ENCODE peak calls at places on chromosomes 13 and 19, in seven cellular contexts. Q is neuronal stem cell, Z is H1, P is IMR-90, S is trophoblast cell, R is mesenchymal stem cell, H is mesendoderm. O is an unnamed sample. For H3K79me1, the result is how much of the 10 kb centered on the place peaks cover.

GRCh38 chr13:94369862-94370491 is 109.5 kb downstream of the DCT start:
- DNase-seq in Q (no peak), Z (no peak), P (peak), S (no peak), R (peak), H (no peak), O (no peak)

GRCh38 chr19:42313096-42313839 is at the start of gene TMEM145:
- DNase-seq in Q (peak), Z (no peak), P (peak), S (peak), R (peak), H (peak), O (peak)

GRCh38 chr13:103883152-103883551 is 816.9 kb upstream of the SLC10A2 start:
- DNase-seq in Q (peak), Z (peak), P (peak), S (peak), R (peak), H (peak), O (peak)

GRCh38 chr13:79647518-79647917 is 166.6 kb downstream of the NDFIP2 start:
- DNase-seq in Q (no peak), Z (no peak), P (no peak), S (no peak), R (no peak), H (no peak), O (no peak)

GRCh38 chr13:39132286-39132685 is 94.0 kb downstream of the NHLRC3 start:
- DNase-seq in Q (no peak), Z (no peak), P (no peak), S (no peak), R (no peak), H (no peak), O (no peak)

GRCh38 chr13:99382428-99383133 is 75.4 kb upstream of the GPR183 start:
- DNase-seq in Q (no peak), Z (no peak), P (no peak), S (no peak), R (no peak), H (no peak), O (peak)

GRCh38 chr13:28707629-28708427 is 10.9 kb downstream of the SLC46A3 start:
- DNase-seq in Q (no peak), Z (no peak), P (peak), S (peak), R (peak), H (no peak), O (no peak)

GRCh38 chr13:25939961-25940687 is 111.7 kb downstream of the SHISA2 start:
- DNase-seq in Q (no peak), Z (no peak), P (no peak), S (no peak), R (no peak), H (no peak), O (no peak)

GRCh38 chr19:40585677-40586422 is 9.2 kb downstream of the SHKBP1 start:
- DNase-seq in Q (no peak), Z (no peak), P (peak), S (peak), R (no peak), H (no peak), O (no peak)

GRCh38 chr19:52691737-52692136 is 43.1 kb downstream of the ZNF611 start:
- DNase-seq in Q (no peak), Z (no peak), P (no peak), S (no peak), R (no peak), H (peak), O (no peak)

GRCh38 chr13:94454906-94455305 is 24.6 kb downstream of the DCT start:
- DNase-seq in Q (no peak), Z (no peak), P (peak), S (no peak), R (no peak), H (no peak), O (no peak)

GRCh38 chr13:45341799-45342584 is 1.0 kb upstream of the TPT1 start:
- DNase-seq in Q (no peak), Z (no peak), P (no peak), S (peak), R (peak), H (no peak), O (no peak)

GRCh38 chr13:93857126-93857525 is 622.4 kb downstream of the DCT start:
- DNase-seq in Q (no peak), Z (no peak), P (peak), S (no peak), R (no peak), H (no peak), O (no peak)

GRCh38 chr13:97018029-97018819 is 23.9 kb upstream of the OXGR1 start:
- DNase-seq in Q (no peak), Z (no peak), P (peak), S (peak), R (peak), H (peak), O (peak)

GRCh38 chr13:114286808-114287207 is 5.4 kb downstream of the UPF3A start:
- DNase-seq in Q (no peak), Z (no peak), P (peak), S (peak), R (peak), H (peak), O (no peak)

GRCh38 chr13:37457594-37457993 is 141.0 kb downstream of the POSTN start:
- DNase-seq in Q (no peak), Z (no peak), P (peak), S (no peak), R (no peak), H (no peak), O (no peak)

GRCh38 chr19:17409990-17410389 is 4.6 kb upstream of the BST2 start:
- DNase-seq in Q (no peak), Z (no peak), P (no peak), S (no peak), R (no peak), H (no peak), O (no peak)

GRCh38 chr19:8065489-8066261 is 13.1 kb downstream of the CCL25 start:
- DNase-seq in Q (no peak), Z (no peak), P (no peak), S (no peak), R (no peak), H (no peak), O (no peak)

GRCh38 chr19:36257512-36257876 is 42.6 kb downstream of the ZNF146 start:
- DNase-seq in Q (no peak), Z (no peak), P (no peak), S (peak), R (no peak), H (peak), O (no peak)

GRCh38 chr13:109494955-109495354 is 291.4 kb downstream of the IRS2 start:
- DNase-seq in Q (no peak), Z (no peak), P (peak), S (peak), R (peak), H (no peak), O (no peak)

GRCh38 chr13:32264407-32264806 is 50.8 kb downstream of the ZAR1L start:
- DNase-seq in Q (no peak), Z (no peak), P (peak), S (no peak), R (peak), H (no peak), O (no peak)

GRCh38 chr19:10206226-10206873 is 11.6 kb upstream of the DNMT1 start:
- DNase-seq in Q (no peak), Z (no peak), P (peak), S (peak), R (no peak), H (no peak), O (no peak)

GRCh38 chr19:15136234-15136954 is 29.2 kb downstream of the SYDE1 start:
- DNase-seq in Q (no peak), Z (no peak), P (peak), S (peak), R (peak), H (no peak), O (no peak)

GRCh38 chr13:80237646-80238045 is 103.3 kb downstream of the SPRY2 start:
- DNase-seq in Q (no peak), Z (no peak), P (peak), S (peak), R (peak), H (no peak), O (no peak)

GRCh38 chr19:40800997-40801377 is 2.0 kb downstream of the EGLN2 start:
- DNase-seq in Q (no peak), Z (no peak), P (no peak), S (no peak), R (no peak), H (no peak), O (no peak)

GRCh38 chr13:113929628-113930615 is 44.0 kb downstream of the C13orf46 start:
- DNase-seq in Q (no peak), Z (no peak), P (no peak), S (no peak), R (no peak), H (no peak), O (peak)

GRCh38 chr19:4693471-4694121 is 23.5 kb upstream of the MYDGF start:
- DNase-seq in Q (no peak), Z (no peak), P (no peak), S (no peak), R (no peak), H (no peak), O (no peak)

GRCh38 chr19:13137290-13137794 is 12.8 kb downstream of the STX10 start:
- DNase-seq in Q (no peak), Z (no peak), P (no peak), S (no peak), R (no peak), H (no peak), O (no peak)

GRCh38 chr13:73090116-73090811 is 31.5 kb downstream of the KLF5 start:
- DNase-seq in Q (no peak), Z (peak), P (peak), S (peak), R (peak), H (peak), O (peak)

GRCh38 chr13:47934371-47934770 is 66.7 kb downstream of the SUCLA2 start:
- DNase-seq in Q (no peak), Z (no peak), P (no peak), S (no peak), R (no peak), H (peak), O (no peak)

GRCh38 chr13:114313061-114313860 is 1.0 kb upstream of the CHAMP1 start:
- DNase-seq in Q (no peak), Z (no peak), P (peak), S (no peak), R (peak), H (peak), O (no peak)

GRCh38 chr13:88887045-88887662 is 1216.0 kb downstream of the SLITRK5 start:
- DNase-seq in Q (no peak), Z (no peak), P (no peak), S (no peak), R (no peak), H (peak), O (peak)

GRCh38 chr13:106230450-106230849 is 305.0 kb downstream of the EFNB2 start:
- DNase-seq in Q (no peak), Z (no peak), P (peak), S (peak), R (peak), H (no peak), O (no peak)

GRCh38 chr19:50658438-50659317 is 9.4 kb downstream of the C19orf81 start:
- DNase-seq in Q (peak), Z (peak), P (peak), S (peak), R (no peak), H (peak), O (peak)

GRCh38 chr13:106369091-106369490 is 166.4 kb downstream of the EFNB2 start:
- DNase-seq in Q (peak), Z (no peak), P (no peak), S (no peak), R (no peak), H (no peak), O (no peak)

GRCh38 chr19:34499155-34499834 is 17.7 kb downstream of the WTIP start:
- DNase-seq in Q (no peak), Z (no peak), P (no peak), S (no peak), R (no peak), H (no peak), O (no peak)

GRCh38 chr13:77521595-77522367 is 13.7 kb upstream of the SCEL start:
- DNase-seq in Q (no peak), Z (peak), P (no peak), S (peak), R (no peak), H (peak), O (peak)

GRCh38 chr19:47494729-47495128 is 10.7 kb upstream of the KPTN start:
- DNase-seq in Q (no peak), Z (no peak), P (no peak), S (no peak), R (no peak), H (no peak), O (no peak)

GRCh38 chr19:3135961-3136683 is at the start of gene GNA15:
- DNase-seq in Q (no peak), Z (no peak), P (no peak), S (peak), R (no peak), H (no peak), O (no peak)
- H3K79me1 ChIP-seq in Q (under half), Z (under half), P (under half), S (under half), R (under half), H (under half), O (under half)

DNA sequence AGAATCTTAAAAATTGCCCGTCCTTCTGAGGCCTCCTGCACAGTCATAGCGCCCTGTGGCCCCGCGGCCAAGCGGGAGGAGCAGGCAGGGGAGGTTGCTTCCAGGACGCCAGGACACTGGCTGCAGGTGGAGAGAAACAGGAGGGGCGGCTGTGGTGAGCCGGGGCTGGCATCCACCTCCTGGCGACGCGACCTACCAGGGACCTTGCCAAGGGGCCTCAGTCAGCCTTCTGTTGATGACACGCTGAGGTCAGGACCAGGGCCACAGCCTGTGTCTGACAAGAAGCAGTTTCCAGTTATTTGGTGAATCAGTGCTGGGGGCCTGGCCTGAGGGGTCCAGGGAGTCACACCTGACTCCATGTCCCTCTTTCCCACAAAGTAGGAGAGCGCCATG is 13.3 kb upstream of the MKNK2 start:
- DNase-seq in Q (no peak), Z (no peak), P (no peak), S (no peak), R (no peak), H (no peak), O (no peak)
- H3K79me1 ChIP-seq in Q (under half), Z (under half), P (under half), S (under half), R (under half), H (under half), O (under half)

DNA sequence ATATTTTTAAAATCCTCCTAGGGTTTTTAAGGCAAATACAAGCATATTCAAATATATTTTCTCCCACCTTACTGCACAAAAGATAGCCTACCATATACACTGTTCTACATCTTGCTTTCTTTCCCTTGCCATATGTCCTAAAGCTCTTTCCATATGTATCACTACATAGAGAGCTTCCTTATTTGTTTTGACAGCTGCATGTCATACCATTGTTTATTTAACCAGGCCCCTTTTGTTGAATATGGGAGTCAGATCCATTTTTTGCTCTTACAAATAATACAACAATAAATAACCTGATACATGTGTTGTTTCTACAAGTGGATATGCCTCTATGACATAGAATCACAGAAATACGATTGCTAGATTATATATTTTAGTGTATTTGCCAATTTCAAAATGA is 32.8 kb upstream of the WDFY2 start:
- DNase-seq in Q (no peak), Z (no peak), P (no peak), S (no peak), R (no peak), H (no peak), O (no peak)
- H3K79me1 ChIP-seq in Q (under half), Z (under half), P (under half), S (under half), R (under half), H (under half), O (under half)

GRCh38 chr19:6381030-6381750 is 5.5 kb upstream of the PSPN start:
- DNase-seq in Q (no peak), Z (no peak), P (no peak), S (no peak), R (no peak), H (no peak), O (no peak)
- H3K79me1 ChIP-seq in Q (under half), Z (under half), P (under half), S (under half), R (under half), H (under half), O (under half)